ENCODE peak calls at places on chromosome 9, in nine cellular contexts. One of them, this sample, is unnamed.

GRCh38 chr9:112629890-112630485 is 87.9 kb downstream of the INIP start:
- DNase-seq in upper lobe of right lung: no peak
- DNase-seq in CD8-positive, alpha-beta memory T cell: no peak
- DNase-seq in RWPE1: no peak
- DNase-seq in upper lobe of left lung: no peak
- DNase-seq in CD4-positive, CD25-positive, alpha-beta regulatory T cell: no peak
- DNase-seq in heart right ventricle: no peak
- DNase-seq in keratinocyte: no peak
- DNase-seq in CD8-positive, alpha-beta T cell: no peak
- DNase-seq in this sample: no peak

GRCh38 chr9:35161713-35162604 is at the start of gene UNC13B:
- DNase-seq in CD8-positive, alpha-beta T cell: peak; percentile 81
- DNase-seq in CD8-positive, alpha-beta memory T cell: peak; percentile 69
- DNase-seq in upper lobe of left lung: peak; percentile 99
- DNase-seq in keratinocyte: peak; percentile 52
- DNase-seq in upper lobe of right lung: peak; percentile 97
- DNase-seq in RWPE1: peak; percentile 99
- DNase-seq in CD4-positive, CD25-positive, alpha-beta regulatory T cell: peak; percentile 81
- DNase-seq in heart right ventricle: peak; percentile 97
- DNase-seq in this sample: peak; percentile 82

GRCh38 chr9:127225747-127226646 is 38.6 kb upstream of the GARNL3 start:
- DNase-seq in upper lobe of right lung: no peak
- DNase-seq in CD8-positive, alpha-beta T cell: no peak
- DNase-seq in RWPE1: no peak
- DNase-seq in heart right ventricle: no peak
- DNase-seq in CD8-positive, alpha-beta memory T cell: no peak
- DNase-seq in keratinocyte: no peak
- DNase-seq in CD4-positive, CD25-positive, alpha-beta regulatory T cell: no peak
- DNase-seq in upper lobe of left lung: no peak
- DNase-seq in this sample: peak; percentile 35

GRCh38 chr9:28915256-28915930 is 1342.1 kb upstream of the C9orf72 start:
- DNase-seq in CD8-positive, alpha-beta memory T cell: no peak
- DNase-seq in heart right ventricle: no peak
- DNase-seq in CD8-positive, alpha-beta T cell: no peak
- DNase-seq in keratinocyte: peak; percentile 35
- DNase-seq in RWPE1: peak; percentile 29
- DNase-seq in upper lobe of left lung: no peak
- DNase-seq in upper lobe of right lung: no peak
- DNase-seq in CD4-positive, CD25-positive, alpha-beta regulatory T cell: no peak
- DNase-seq in this sample: no peak

GRCh38 chr9:98864257-98865180 is 57.0 kb downstream of the GALNT12 start:
- DNase-seq in heart right ventricle: peak; percentile 53
- DNase-seq in RWPE1: no peak
- DNase-seq in CD4-positive, CD25-positive, alpha-beta regulatory T cell: no peak
- DNase-seq in CD8-positive, alpha-beta memory T cell: no peak
- DNase-seq in upper lobe of left lung: no peak
- DNase-seq in upper lobe of right lung: no peak
- DNase-seq in keratinocyte: no peak
- DNase-seq in CD8-positive, alpha-beta T cell: no peak
- DNase-seq in this sample: no peak

GRCh38 chr9:133633681-133633990 is 2.5 kb upstream of the DBH start:
- DNase-seq in CD8-positive, alpha-beta T cell: no peak
- DNase-seq in heart right ventricle: no peak
- DNase-seq in keratinocyte: no peak
- DNase-seq in RWPE1: no peak
- DNase-seq in upper lobe of left lung: no peak
- DNase-seq in CD4-positive, CD25-positive, alpha-beta regulatory T cell: no peak
- DNase-seq in upper lobe of right lung: no peak
- DNase-seq in CD8-positive, alpha-beta memory T cell: no peak
- DNase-seq in this sample: no peak

GRCh38 chr9:7011395-7012067 is 253.8 kb downstream of the KDM4C start:
- DNase-seq in CD8-positive, alpha-beta memory T cell: peak; percentile 18
- DNase-seq in upper lobe of right lung: no peak
- DNase-seq in RWPE1: no peak
- DNase-seq in heart right ventricle: no peak
- DNase-seq in keratinocyte: no peak
- DNase-seq in CD8-positive, alpha-beta T cell: no peak
- DNase-seq in upper lobe of left lung: no peak
- DNase-seq in CD4-positive, CD25-positive, alpha-beta regulatory T cell: peak; percentile 20
- DNase-seq in this sample: no peak

GRCh38 chr9:121962421-121962820 is 130.7 kb downstream of the TTLL11 start:
- DNase-seq in CD8-positive, alpha-beta memory T cell: no peak
- DNase-seq in upper lobe of left lung: no peak
- DNase-seq in keratinocyte: no peak
- DNase-seq in upper lobe of right lung: no peak
- DNase-seq in RWPE1: peak; percentile 24
- DNase-seq in CD8-positive, alpha-beta T cell: no peak
- DNase-seq in CD4-positive, CD25-positive, alpha-beta regulatory T cell: no peak
- DNase-seq in heart right ventricle: no peak
- DNase-seq in this sample: no peak

GRCh38 chr9:134662143-134662876 is 20.7 kb downstream of the COL5A1 start:
- DNase-seq in CD8-positive, alpha-beta memory T cell: no peak
- DNase-seq in heart right ventricle: peak; percentile 68
- DNase-seq in RWPE1: peak; percentile 91
- DNase-seq in upper lobe of right lung: peak; percentile 67
- DNase-seq in keratinocyte: no peak
- DNase-seq in CD8-positive, alpha-beta T cell: no peak
- DNase-seq in CD4-positive, CD25-positive, alpha-beta regulatory T cell: no peak
- DNase-seq in upper lobe of left lung: peak; percentile 32
- DNase-seq in this sample: no peak

GRCh38 chr9:98971168-98971914 is 27.6 kb downstream of the COL15A1 start:
- DNase-seq in heart right ventricle: no peak
- DNase-seq in CD4-positive, CD25-positive, alpha-beta regulatory T cell: no peak
- DNase-seq in CD8-positive, alpha-beta T cell: no peak
- DNase-seq in keratinocyte: no peak
- DNase-seq in upper lobe of right lung: no peak
- DNase-seq in RWPE1: peak; percentile 45
- DNase-seq in upper lobe of left lung: no peak
- DNase-seq in CD8-positive, alpha-beta memory T cell: no peak
- DNase-seq in this sample: peak; percentile 32

GRCh38 chr9:4228606-4229005 is 71.3 kb downstream of the GLIS3 start:
- DNase-seq in upper lobe of left lung: no peak
- DNase-seq in RWPE1: no peak
- DNase-seq in CD8-positive, alpha-beta memory T cell: no peak
- DNase-seq in CD4-positive, CD25-positive, alpha-beta regulatory T cell: peak; percentile 7
- DNase-seq in keratinocyte: no peak
- DNase-seq in upper lobe of right lung: no peak
- DNase-seq in CD8-positive, alpha-beta T cell: no peak
- DNase-seq in heart right ventricle: no peak
- DNase-seq in this sample: no peak

GRCh38 chr9:122346478-122347347 is 24.1 kb upstream of the PTGS1 start:
- DNase-seq in keratinocyte: no peak
- DNase-seq in CD4-positive, CD25-positive, alpha-beta regulatory T cell: peak; percentile 12
- DNase-seq in CD8-positive, alpha-beta memory T cell: peak; percentile 12
- DNase-seq in CD8-positive, alpha-beta T cell: no peak
- DNase-seq in RWPE1: no peak
- DNase-seq in upper lobe of left lung: peak; percentile 90
- DNase-seq in heart right ventricle: peak; percentile 58
- DNase-seq in upper lobe of right lung: peak; percentile 75
- DNase-seq in this sample: no peak

GRCh38 chr9:90894956-90895687 is 93.5 kb downstream of the SYK start:
- DNase-seq in CD8-positive, alpha-beta memory T cell: no peak
- DNase-seq in CD4-positive, CD25-positive, alpha-beta regulatory T cell: no peak
- DNase-seq in upper lobe of left lung: no peak
- DNase-seq in RWPE1: peak; percentile 26
- DNase-seq in CD8-positive, alpha-beta T cell: no peak
- DNase-seq in upper lobe of right lung: no peak
- DNase-seq in heart right ventricle: no peak
- DNase-seq in keratinocyte: no peak
- DNase-seq in this sample: no peak

GRCh38 chr9:70053864-70054263 is 10.2 kb downstream of the MAMDC2 start:
- DNase-seq in RWPE1: peak; percentile 89
- DNase-seq in CD8-positive, alpha-beta memory T cell: no peak
- DNase-seq in heart right ventricle: no peak
- DNase-seq in CD4-positive, CD25-positive, alpha-beta regulatory T cell: no peak
- DNase-seq in keratinocyte: peak; percentile 65
- DNase-seq in upper lobe of right lung: no peak
- DNase-seq in upper lobe of left lung: no peak
- DNase-seq in CD8-positive, alpha-beta T cell: no peak
- DNase-seq in this sample: no peak

GRCh38 chr9:23826120-23826629 is at the start of gene ELAVL2:
- DNase-seq in heart right ventricle: peak; percentile 80
- DNase-seq in upper lobe of right lung: peak; percentile 90
- DNase-seq in CD8-positive, alpha-beta T cell: no peak
- DNase-seq in CD4-positive, CD25-positive, alpha-beta regulatory T cell: peak; percentile 54
- DNase-seq in upper lobe of left lung: peak; percentile 92
- DNase-seq in keratinocyte: peak; percentile 89
- DNase-seq in CD8-positive, alpha-beta memory T cell: peak; percentile 36
- DNase-seq in RWPE1: peak; percentile 98
- DNase-seq in this sample: peak; percentile 44

GRCh38 chr9:127627494-127627855 is 15.4 kb downstream of the STXBP1 start:
- DNase-seq in CD4-positive, CD25-positive, alpha-beta regulatory T cell: no peak
- DNase-seq in upper lobe of left lung: no peak
- DNase-seq in heart right ventricle: no peak
- DNase-seq in CD8-positive, alpha-beta T cell: no peak
- DNase-seq in upper lobe of right lung: no peak
- DNase-seq in CD8-positive, alpha-beta memory T cell: no peak
- DNase-seq in RWPE1: no peak
- DNase-seq in keratinocyte: no peak
- DNase-seq in this sample: no peak

GRCh38 chr9:19369107-19369506 is 10.9 kb downstream of the RPS6 start:
- DNase-seq in heart right ventricle: no peak
- DNase-seq in CD4-positive, CD25-positive, alpha-beta regulatory T cell: no peak
- DNase-seq in keratinocyte: no peak
- DNase-seq in upper lobe of left lung: no peak
- DNase-seq in CD8-positive, alpha-beta memory T cell: no peak
- DNase-seq in CD8-positive, alpha-beta T cell: no peak
- DNase-seq in upper lobe of right lung: no peak
- DNase-seq in RWPE1: no peak
- DNase-seq in this sample: no peak

GRCh38 chr9:108869092-108869725 is 7.1 kb downstream of the ACTL7A start:
- DNase-seq in upper lobe of left lung: no peak
- DNase-seq in RWPE1: peak; percentile 99
- DNase-seq in CD4-positive, CD25-positive, alpha-beta regulatory T cell: no peak
- DNase-seq in keratinocyte: peak; percentile 28
- DNase-seq in CD8-positive, alpha-beta T cell: no peak
- DNase-seq in upper lobe of right lung: no peak
- DNase-seq in CD8-positive, alpha-beta memory T cell: no peak
- DNase-seq in heart right ventricle: no peak
- DNase-seq in this sample: no peak

GRCh38 chr9:137973829-137974416 is 96.3 kb downstream of the CACNA1B start:
- DNase-seq in heart right ventricle: no peak
- DNase-seq in CD4-positive, CD25-positive, alpha-beta regulatory T cell: no peak
- DNase-seq in CD8-positive, alpha-beta T cell: no peak
- DNase-seq in upper lobe of left lung: peak; percentile 46
- DNase-seq in RWPE1: no peak
- DNase-seq in upper lobe of right lung: peak; percentile 34
- DNase-seq in CD8-positive, alpha-beta memory T cell: no peak
- DNase-seq in keratinocyte: no peak
- DNase-seq in this sample: no peak

GRCh38 chr9:111236337-111236736 is 93.7 kb downstream of the OR2K2 start:
- DNase-seq in keratinocyte: no peak
- DNase-seq in RWPE1: no peak
- DNase-seq in CD8-positive, alpha-beta memory T cell: no peak
- DNase-seq in upper lobe of right lung: no peak
- DNase-seq in CD8-positive, alpha-beta T cell: no peak
- DNase-seq in upper lobe of left lung: no peak
- DNase-seq in heart right ventricle: no peak
- DNase-seq in CD4-positive, CD25-positive, alpha-beta regulatory T cell: no peak
- DNase-seq in this sample: no peak
- H3K27ac ChIP-seq in keratinocyte: no peak overlapping the region
- H3K27ac ChIP-seq in RWPE1: no peak overlapping the region
- H3K27ac ChIP-seq in CD8-positive, alpha-beta memory T cell: no peak overlapping the region
- H3K27ac ChIP-seq in upper lobe of right lung: no peak overlapping the region
- H3K27ac ChIP-seq in CD8-positive, alpha-beta T cell: no peak overlapping the region
- H3K27ac ChIP-seq in upper lobe of left lung: no peak overlapping the region
- H3K27ac ChIP-seq in heart right ventricle: no peak overlapping the region
- H3K27ac ChIP-seq in CD4-positive, CD25-positive, alpha-beta regulatory T cell: no peak overlapping the region
- H3K27ac ChIP-seq in this sample: no peak overlapping the region

GRCh38 chr9:72983512-72984021 is 30.7 kb upstream of the ALDH1A1 start:
- DNase-seq in upper lobe of right lung: no peak
- DNase-seq in keratinocyte: no peak
- DNase-seq in CD8-positive, alpha-beta memory T cell: no peak
- DNase-seq in CD4-positive, CD25-positive, alpha-beta regulatory T cell: no peak
- DNase-seq in heart right ventricle: no peak
- DNase-seq in RWPE1: no peak
- DNase-seq in upper lobe of left lung: no peak
- DNase-seq in CD8-positive, alpha-beta T cell: no peak
- DNase-seq in this sample: no peak
- H3K27ac ChIP-seq in upper lobe of right lung: no peak overlapping the region
- H3K27ac ChIP-seq in keratinocyte: no peak overlapping the region
- H3K27ac ChIP-seq in CD8-positive, alpha-beta memory T cell: no peak overlapping the region
- H3K27ac ChIP-seq in CD4-positive, CD25-positive, alpha-beta regulatory T cell: no peak overlapping the region
- H3K27ac ChIP-seq in heart right ventricle: no peak overlapping the region
- H3K27ac ChIP-seq in RWPE1: no peak overlapping the region
- H3K27ac ChIP-seq in upper lobe of left lung: no peak overlapping the region
- H3K27ac ChIP-seq in CD8-positive, alpha-beta T cell: no peak overlapping the region
- H3K27ac ChIP-seq in this sample: no peak overlapping the region

GRCh38 chr9:87267251-87267679 is 230.4 kb upstream of the DAPK1 start:
- DNase-seq in upper lobe of right lung: no peak
- DNase-seq in CD8-positive, alpha-beta T cell: no peak
- DNase-seq in CD8-positive, alpha-beta memory T cell: no peak
- DNase-seq in upper lobe of left lung: no peak
- DNase-seq in RWPE1: no peak
- DNase-seq in keratinocyte: no peak
- DNase-seq in CD4-positive, CD25-positive, alpha-beta regulatory T cell: no peak
- DNase-seq in heart right ventricle: peak; percentile 17
- DNase-seq in this sample: no peak
- H3K27ac ChIP-seq in upper lobe of right lung: no peak overlapping the region
- H3K27ac ChIP-seq in CD8-positive, alpha-beta T cell: no peak overlapping the region
- H3K27ac ChIP-seq in CD8-positive, alpha-beta memory T cell: no peak overlapping the region
- H3K27ac ChIP-seq in upper lobe of left lung: no peak overlapping the region
- H3K27ac ChIP-seq in RWPE1: peak overlapping the region; percentile 33
- H3K27ac ChIP-seq in keratinocyte: no peak overlapping the region
- H3K27ac ChIP-seq in CD4-positive, CD25-positive, alpha-beta regulatory T cell: no peak overlapping the region
- H3K27ac ChIP-seq in heart right ventricle: peak overlapping the region; percentile 68
- H3K27ac ChIP-seq in this sample: no peak overlapping the region

GRCh38 chr9:94824913-94825619 is 98.6 kb downstream of the AOPEP start:
- DNase-seq in CD8-positive, alpha-beta T cell: no peak
- DNase-seq in keratinocyte: no peak
- DNase-seq in CD4-positive, CD25-positive, alpha-beta regulatory T cell: no peak
- DNase-seq in CD8-positive, alpha-beta memory T cell: no peak
- DNase-seq in heart right ventricle: no peak
- DNase-seq in upper lobe of left lung: no peak
- DNase-seq in RWPE1: no peak
- DNase-seq in upper lobe of right lung: no peak
- DNase-seq in this sample: no peak

GRCh38 chr9:94826044-94826443 is 99.5 kb downstream of the AOPEP start:
- DNase-seq in upper lobe of left lung: no peak
- DNase-seq in CD8-positive, alpha-beta memory T cell: no peak
- DNase-seq in heart right ventricle: no peak
- DNase-seq in upper lobe of right lung: no peak
- DNase-seq in keratinocyte: no peak
- DNase-seq in RWPE1: no peak
- DNase-seq in CD4-positive, CD25-positive, alpha-beta regulatory T cell: no peak
- DNase-seq in CD8-positive, alpha-beta T cell: no peak
- DNase-seq in this sample: peak; percentile 14

GRCh38 chr9:94827584-94828304 is 101.2 kb downstream of the AOPEP start:
- DNase-seq in upper lobe of left lung: no peak
- DNase-seq in heart right ventricle: peak; percentile 33
- DNase-seq in CD4-positive, CD25-positive, alpha-beta regulatory T cell: no peak
- DNase-seq in CD8-positive, alpha-beta memory T cell: no peak
- DNase-seq in keratinocyte: no peak
- DNase-seq in upper lobe of right lung: no peak
- DNase-seq in CD8-positive, alpha-beta T cell: no peak
- DNase-seq in RWPE1: no peak
- DNase-seq in this sample: no peak

GRCh38 chr9:94825620-94825958 is 99.1 kb downstream of the AOPEP start:
- DNase-seq in CD8-positive, alpha-beta T cell: no peak
- DNase-seq in CD4-positive, CD25-positive, alpha-beta regulatory T cell: no peak
- DNase-seq in RWPE1: no peak
- DNase-seq in CD8-positive, alpha-beta memory T cell: no peak
- DNase-seq in heart right ventricle: no peak
- DNase-seq in keratinocyte: no peak
- DNase-seq in upper lobe of left lung: no peak
- DNase-seq in upper lobe of right lung: no peak
- DNase-seq in this sample: no peak

GRCh38 chr9:94826644-94827410 is 100.3 kb downstream of the AOPEP start:
- DNase-seq in CD4-positive, CD25-positive, alpha-beta regulatory T cell: no peak
- DNase-seq in upper lobe of left lung: no peak
- DNase-seq in keratinocyte: no peak
- DNase-seq in RWPE1: no peak
- DNase-seq in CD8-positive, alpha-beta memory T cell: no peak
- DNase-seq in CD8-positive, alpha-beta T cell: no peak
- DNase-seq in heart right ventricle: no peak
- DNase-seq in upper lobe of right lung: no peak
- DNase-seq in this sample: no peak
- H3K27ac ChIP-seq in CD4-positive, CD25-positive, alpha-beta regulatory T cell: no peak overlapping the region
- H3K27ac ChIP-seq in upper lobe of left lung: no peak overlapping the region
- H3K27ac ChIP-seq in keratinocyte: no peak overlapping the region
- H3K27ac ChIP-seq in RWPE1: no peak overlapping the region
- H3K27ac ChIP-seq in CD8-positive, alpha-beta memory T cell: no peak overlapping the region
- H3K27ac ChIP-seq in CD8-positive, alpha-beta T cell: no peak overlapping the region
- H3K27ac ChIP-seq in heart right ventricle: peak overlapping the region; percentile 21
- H3K27ac ChIP-seq in upper lobe of right lung: peak overlapping the region; percentile 6
- H3K27ac ChIP-seq in this sample: no peak overlapping the region

This sample was measured in substantia nigra.